ENCODE peak calls at places on chromosomes 11 and 22, in four cellular contexts. One of them, this sample, is unnamed.

GRCh38 chr11:10294289-10294953 is 402 bp upstream of the SBF2 start:
- DNase-seq in K562: peak
- DNase-seq in IMR-90: peak
- DNase-seq in A549: peak
- DNase-seq in this sample: no peak

GRCh38 chr22:49622241-49623105 is 205.2 kb downstream of the BRD1 start:
- DNase-seq in K562: no peak
- DNase-seq in IMR-90: no peak
- DNase-seq in A549: no peak
- DNase-seq in this sample: no peak

GRCh38 chr11:112227002-112227401 is 774 bp downstream of the PTS start:
- DNase-seq in K562: peak
- DNase-seq in IMR-90: peak
- DNase-seq in A549: peak
- DNase-seq in this sample: no peak

GRCh38 chr11:71239581-71239980 is 12.8 kb downstream of the SHANK2 start:
- DNase-seq in K562: no peak
- DNase-seq in IMR-90: no peak
- DNase-seq in A549: no peak
- DNase-seq in this sample: no peak

GRCh38 chr11:12248330-12248729 is 129.0 kb upstream of the PARVA start:
- DNase-seq in K562: no peak
- DNase-seq in IMR-90: peak
- DNase-seq in A549: no peak
- DNase-seq in this sample: peak

GRCh38 chr22:44940121-44940520 is 69.7 kb downstream of the PHF21B start:
- DNase-seq in K562: no peak
- DNase-seq in IMR-90: no peak
- DNase-seq in A549: no peak
- DNase-seq in this sample: no peak

GRCh38 chr11:46907606-46908005 is 10.7 kb downstream of the LRP4 start:
- DNase-seq in K562: no peak
- DNase-seq in IMR-90: no peak
- DNase-seq in A549: no peak
- DNase-seq in this sample: no peak

GRCh38 chr11:20156280-20156875 is 3.9 kb downstream of the DBX1 start:
- DNase-seq in K562: peak
- DNase-seq in IMR-90: no peak
- DNase-seq in A549: no peak
- DNase-seq in this sample: no peak

GRCh38 chr11:86861810-86862209 is 61.5 kb downstream of the PRSS23 start:
- DNase-seq in K562: no peak
- DNase-seq in IMR-90: no peak
- DNase-seq in A549: no peak
- DNase-seq in this sample: no peak

GRCh38 chr11:30935861-30936260 is 349.7 kb upstream of the MPPED2 start:
- DNase-seq in K562: no peak
- DNase-seq in IMR-90: peak
- DNase-seq in A549: no peak
- DNase-seq in this sample: no peak

GRCh38 chr22:46043816-46044717 is 67.1 kb upstream of the WNT7B start:
- DNase-seq in K562: no peak
- DNase-seq in IMR-90: no peak
- DNase-seq in A549: no peak
- DNase-seq in this sample: no peak

GRCh38 chr22:25139062-25139461 is 60.6 kb upstream of the CRYBB3 start:
- DNase-seq in K562: no peak
- DNase-seq in IMR-90: no peak
- DNase-seq in A549: no peak
- DNase-seq in this sample: no peak

GRCh38 chr11:99080154-99080553 is 59.4 kb downstream of the CNTN5 start:
- DNase-seq in K562: no peak
- DNase-seq in IMR-90: no peak
- DNase-seq in A549: no peak
- DNase-seq in this sample: no peak

GRCh38 chr11:123062892-123063395 is 1.0 kb upstream of the HSPA8 start:
- DNase-seq in K562: no peak
- DNase-seq in IMR-90: peak
- DNase-seq in A549: no peak
- DNase-seq in this sample: no peak

GRCh38 chr11:121500275-121500674 is 47.5 kb upstream of the SORL1-AS1 start:
- DNase-seq in K562: no peak
- DNase-seq in IMR-90: no peak
- DNase-seq in A549: no peak
- DNase-seq in this sample: no peak

GRCh38 chr11:38582756-38583155 is 1984.7 kb upstream of the RAG2 start:
- DNase-seq in K562: no peak
- DNase-seq in IMR-90: no peak
- DNase-seq in A549: no peak
- DNase-seq in this sample: no peak

GRCh38 chr22:49657275-49657973 is 170.2 kb downstream of the BRD1 start:
- DNase-seq in K562: peak
- DNase-seq in IMR-90: no peak
- DNase-seq in A549: no peak
- DNase-seq in this sample: no peak

GRCh38 chr11:119316017-119316728 is 757 bp downstream of the MCAM start:
- DNase-seq in K562: no peak
- DNase-seq in IMR-90: no peak
- DNase-seq in A549: no peak
- DNase-seq in this sample: no peak

GRCh38 chr11:69874178-69874983 is 55.2 kb upstream of the FGF3 start:
- DNase-seq in K562: no peak
- DNase-seq in IMR-90: no peak
- DNase-seq in A549: no peak
- DNase-seq in this sample: no peak

GRCh38 chr22:19693581-19693980 is 20.7 kb upstream of the SEPTIN5 start:
- DNase-seq in K562: no peak
- DNase-seq in IMR-90: no peak
- DNase-seq in A549: no peak
- DNase-seq in this sample: no peak
- TF ChIP-seq SMC3 in K562: no peak
- TF ChIP-seq SMC3 in IMR-90: no peak
- TF ChIP-seq SMC3 in A549: no peak
- TF ChIP-seq SMC3 in this sample: no peak

GRCh38 chr22:29473001-29473400 is 7.0 kb upstream of the NEFH start:
- DNase-seq in K562: no peak
- DNase-seq in IMR-90: no peak
- DNase-seq in A549: no peak
- DNase-seq in this sample: no peak

GRCh38 chr22:29478326-29479276 is 1.4 kb upstream of the NEFH start:
- DNase-seq in K562: peak
- DNase-seq in IMR-90: no peak
- DNase-seq in A549: peak
- DNase-seq in this sample: no peak

GRCh38 chr22:29475550-29475949 is 4.5 kb upstream of the NEFH start:
- DNase-seq in K562: no peak
- DNase-seq in IMR-90: no peak
- DNase-seq in A549: no peak
- DNase-seq in this sample: no peak

GRCh38 chr22:29477919-29478318 is 2.1 kb upstream of the NEFH start:
- DNase-seq in K562: peak
- DNase-seq in IMR-90: no peak
- DNase-seq in A549: no peak
- DNase-seq in this sample: no peak

DNA sequence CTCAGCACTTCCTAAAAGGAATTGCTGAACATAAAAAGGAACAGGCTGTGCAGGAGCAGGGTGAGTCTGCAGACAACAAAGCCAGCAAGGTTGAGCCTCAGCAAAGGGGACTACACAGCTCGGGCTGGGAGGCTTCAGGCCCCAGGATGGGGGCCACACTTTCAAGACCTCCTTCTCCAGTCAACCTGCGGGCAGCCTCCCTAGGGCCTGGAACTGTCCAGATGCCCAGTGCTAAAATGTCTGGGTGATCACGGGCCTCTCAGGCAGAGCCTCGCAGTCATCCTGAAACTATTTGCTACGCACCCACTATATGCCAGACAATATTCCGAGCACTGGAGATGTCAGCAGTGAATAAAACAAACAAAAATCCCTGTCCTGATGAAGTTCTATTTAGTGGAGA is 3.9 kb upstream of the NEFH start:
- DNase-seq in K562: no peak
- DNase-seq in IMR-90: no peak
- DNase-seq in A549: no peak
- DNase-seq in this sample: no peak
- TF ChIP-seq SMC3 in K562: no peak
- TF ChIP-seq SMC3 in IMR-90: no peak
- TF ChIP-seq SMC3 in A549: no peak
- TF ChIP-seq SMC3 in this sample: no peak

DNA sequence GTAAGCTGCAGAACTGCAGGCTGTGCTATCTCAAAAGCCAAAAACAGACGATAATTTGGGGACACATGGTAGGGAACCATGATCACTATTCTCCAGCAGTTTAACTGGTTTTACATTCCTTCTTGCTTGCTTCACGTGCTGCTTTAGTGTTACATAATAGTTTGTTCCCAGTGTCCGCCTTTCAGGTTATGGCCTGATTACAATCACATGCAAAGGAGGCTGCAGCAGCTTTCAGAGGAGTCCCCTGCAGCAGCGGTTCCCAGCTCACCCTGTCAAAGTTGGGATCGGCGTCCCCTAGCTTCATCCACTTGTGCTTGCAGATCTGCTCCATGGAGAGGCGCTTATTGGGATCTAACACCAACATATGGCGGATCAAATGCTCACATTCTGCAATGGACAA is 39.2 kb upstream of the APOA1 start:
- DNase-seq in K562: no peak
- DNase-seq in IMR-90: no peak
- DNase-seq in A549: no peak
- DNase-seq in this sample: no peak
- TF ChIP-seq SMC3 in K562: no peak
- TF ChIP-seq SMC3 in IMR-90: no peak
- TF ChIP-seq SMC3 in A549: no peak
- TF ChIP-seq SMC3 in this sample: no peak

GRCh38 chr11:394858-395655 is 1.0 kb downstream of the PKP3 start:
- DNase-seq in K562: no peak
- DNase-seq in IMR-90: no peak
- DNase-seq in A549: no peak
- DNase-seq in this sample: no peak

GRCh38 chr11:396511-396947 is 2.5 kb downstream of the PKP3 start:
- DNase-seq in K562: no peak
- DNase-seq in IMR-90: no peak
- DNase-seq in A549: peak
- DNase-seq in this sample: peak

GRCh38 chr11:395866-396265 is 1.9 kb downstream of the PKP3 start:
- DNase-seq in K562: no peak
- DNase-seq in IMR-90: no peak
- DNase-seq in A549: no peak
- DNase-seq in this sample: no peak

GRCh38 chr11:398826-399225 is 4.8 kb downstream of the PKP3 start:
- DNase-seq in K562: no peak
- DNase-seq in IMR-90: no peak
- DNase-seq in A549: no peak
- DNase-seq in this sample: no peak

GRCh38 chr11:396948-397548 is 3.0 kb downstream of the PKP3 start:
- DNase-seq in K562: no peak
- DNase-seq in IMR-90: peak
- DNase-seq in A549: no peak
- DNase-seq in this sample: peak
- TF ChIP-seq SMC3 in K562: no peak
- TF ChIP-seq SMC3 in IMR-90: peak
- TF ChIP-seq SMC3 in A549: no peak
- TF ChIP-seq SMC3 in this sample: peak